ENCODE peak calls at places on chromosomes 11 and 22, in four cellular contexts. D is IMR-90, V is trophoblast cell, E is H9. L is an unnamed sample. For H3K9me3, the result is how much of the 10 kb centered on the place peaks cover.

GRCh38 chr22:41621099-41621910 is at the start of gene XRCC6:
- DNase-seq in D (peak), V (peak), E (peak), L (peak)

GRCh38 chr11:19905280-19905853 is 192.7 kb downstream of the NAV2 start:
- DNase-seq in D (peak), V (no peak), E (no peak), L (peak)

GRCh38 chr11:100752371-100753073 is 65.4 kb downstream of the ARHGAP42 start:
- DNase-seq in D (no peak), V (no peak), E (no peak), L (no peak)

GRCh38 chr22:31595271-31595670 is 66.7 kb downstream of the PISD start:
- DNase-seq in D (no peak), V (no peak), E (no peak), L (no peak)

GRCh38 chr11:12141283-12141682 is 30.9 kb downstream of the MICAL2 start:
- DNase-seq in D (no peak), V (no peak), E (no peak), L (no peak)

GRCh38 chr22:20514658-20515406 is 7.4 kb downstream of the MED15 start:
- DNase-seq in D (peak), V (peak), E (no peak), L (peak)

GRCh38 chr22:46828323-46829139 is 66.1 kb downstream of the TBC1D22A start:
- DNase-seq in D (no peak), V (no peak), E (no peak), L (peak)

GRCh38 chr11:11044137-11044855 is 186.4 kb upstream of the ZBED5 start:
- DNase-seq in D (no peak), V (no peak), E (no peak), L (no peak)

GRCh38 chr22:49307870-49308269 is 519.8 kb downstream of the BRD1 start:
- DNase-seq in D (no peak), V (no peak), E (peak), L (no peak)

GRCh38 chr11:57290288-57290687 is 34.5 kb downstream of the TNKS1BP1 start:
- DNase-seq in D (peak), V (no peak), E (no peak), L (peak)

GRCh38 chr11:123483465-123483864 is 53.4 kb downstream of the GRAMD1B start:
- DNase-seq in D (no peak), V (no peak), E (no peak), L (no peak)

DNA sequence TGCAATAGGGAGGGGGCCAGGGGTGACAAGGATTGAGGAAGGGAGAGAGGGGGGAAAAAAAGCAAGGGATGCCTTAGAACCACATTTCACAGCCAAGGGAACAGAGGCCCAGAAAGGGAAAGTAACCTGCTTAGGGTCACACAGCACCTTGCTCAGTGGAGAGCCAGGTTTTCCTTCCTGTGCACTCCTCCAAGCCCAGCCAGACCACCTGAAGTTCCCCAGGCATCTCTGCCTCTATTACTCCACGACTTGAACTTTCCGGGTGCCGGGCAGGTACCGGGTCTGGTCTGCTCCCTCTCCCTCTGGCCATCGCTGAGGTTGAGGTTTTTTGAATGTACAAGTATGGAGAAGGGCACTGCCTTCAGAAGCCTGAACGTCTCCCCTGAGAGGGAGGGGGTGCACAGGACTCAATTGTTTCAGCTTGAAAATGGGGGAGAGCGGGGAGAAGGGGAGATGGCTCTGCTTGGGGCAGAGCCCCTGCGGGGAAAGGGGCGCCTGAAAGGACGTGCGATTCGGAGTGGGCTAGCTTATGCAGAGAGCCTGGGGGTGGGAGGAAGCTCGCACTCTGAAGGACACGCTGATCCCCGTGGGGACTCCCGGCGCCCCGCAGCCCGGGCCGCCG is 516 bp upstream of the SERPINH1 start:
- DNase-seq in D (no peak), V (no peak), E (peak), L (no peak)
- H3K4ac ChIP-seq in D (peak), V (peak), E (no peak), L (peak)

DNA sequence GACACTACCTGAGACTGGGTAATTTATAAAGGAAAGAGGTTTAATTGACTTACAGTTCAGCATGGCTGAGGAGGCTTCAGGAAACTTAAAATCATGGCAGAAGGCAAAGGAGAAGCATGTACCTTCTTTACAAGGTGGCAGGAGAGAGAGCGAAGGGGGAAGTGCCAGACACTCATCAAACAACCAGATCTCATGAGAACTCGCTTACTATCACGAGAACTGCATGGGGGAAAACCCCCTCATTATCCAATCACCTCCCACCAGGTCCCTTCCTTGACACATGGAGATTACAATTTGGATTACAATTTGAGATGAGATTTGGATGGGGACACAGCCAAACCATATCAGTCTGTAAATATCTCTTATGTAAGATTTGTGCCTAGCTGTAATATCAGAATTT is 50.9 kb upstream of the ATXN10 start:
- DNase-seq in D (no peak), V (no peak), E (no peak), L (no peak)
- H3K9me3 ChIP-seq in D (under half), V (under half), E (under half), L (under half)

DNA sequence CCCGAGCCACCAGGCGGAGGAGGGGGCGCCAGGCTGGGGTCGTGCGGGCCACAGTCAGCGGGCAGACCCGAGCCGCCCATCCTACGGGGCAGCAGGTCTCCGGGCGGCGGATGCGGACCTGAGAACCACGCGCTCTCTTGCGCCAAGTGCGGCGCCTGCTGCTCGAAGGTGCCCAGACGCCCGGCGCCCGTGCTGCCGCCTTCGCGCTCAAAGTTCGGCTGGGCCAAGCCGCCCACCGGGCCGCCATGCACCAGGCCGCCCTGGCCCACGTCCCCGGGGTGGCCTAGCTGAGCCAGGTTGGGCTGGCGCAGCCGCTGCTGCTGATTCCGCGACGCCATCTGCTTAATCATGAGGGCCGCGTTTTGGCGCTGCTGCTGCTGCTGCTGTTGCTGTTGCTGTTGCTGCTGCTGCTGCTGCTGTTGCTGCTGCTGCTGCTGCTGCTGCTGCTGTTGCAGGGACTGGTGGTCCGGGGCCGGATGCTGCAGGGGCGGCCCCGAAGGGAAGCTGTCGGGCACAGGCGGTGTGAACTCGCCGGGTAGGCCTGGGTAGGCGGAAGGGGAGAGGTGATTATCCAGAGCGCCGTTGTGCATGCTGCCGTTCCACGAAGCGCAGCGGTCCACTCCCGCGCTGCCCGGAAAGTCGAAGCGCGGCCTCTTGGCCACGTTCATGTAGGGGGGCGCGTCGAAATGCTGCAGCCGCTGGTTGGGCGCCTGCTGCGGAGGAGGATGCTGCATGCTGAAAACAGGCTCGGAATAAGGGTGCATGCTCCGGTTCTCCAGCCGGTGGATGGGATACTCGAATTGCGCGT is 2.8 kb downstream of the MN1 start:
- DNase-seq in D (no peak), V (no peak), E (peak), L (peak)
- H3K23ac ChIP-seq in D (no peak), V (no peak), E (no peak), L (no peak)

GRCh38 chr11:2916114-2916891 is 12.9 kb downstream of the PHLDA2 start:
- DNase-seq in D (no peak), V (no peak), E (no peak), L (no peak)

GRCh38 chr11:2917842-2918490 is 11.3 kb downstream of the PHLDA2 start:
- DNase-seq in D (no peak), V (no peak), E (no peak), L (no peak)

GRCh38 chr11:2919188-2919587 is 10.0 kb downstream of the PHLDA2 start:
- DNase-seq in D (no peak), V (no peak), E (no peak), L (no peak)

GRCh38 chr11:2915473-2915872 is 13.7 kb downstream of the PHLDA2 start:
- DNase-seq in D (no peak), V (no peak), E (no peak), L (no peak)

DNA sequence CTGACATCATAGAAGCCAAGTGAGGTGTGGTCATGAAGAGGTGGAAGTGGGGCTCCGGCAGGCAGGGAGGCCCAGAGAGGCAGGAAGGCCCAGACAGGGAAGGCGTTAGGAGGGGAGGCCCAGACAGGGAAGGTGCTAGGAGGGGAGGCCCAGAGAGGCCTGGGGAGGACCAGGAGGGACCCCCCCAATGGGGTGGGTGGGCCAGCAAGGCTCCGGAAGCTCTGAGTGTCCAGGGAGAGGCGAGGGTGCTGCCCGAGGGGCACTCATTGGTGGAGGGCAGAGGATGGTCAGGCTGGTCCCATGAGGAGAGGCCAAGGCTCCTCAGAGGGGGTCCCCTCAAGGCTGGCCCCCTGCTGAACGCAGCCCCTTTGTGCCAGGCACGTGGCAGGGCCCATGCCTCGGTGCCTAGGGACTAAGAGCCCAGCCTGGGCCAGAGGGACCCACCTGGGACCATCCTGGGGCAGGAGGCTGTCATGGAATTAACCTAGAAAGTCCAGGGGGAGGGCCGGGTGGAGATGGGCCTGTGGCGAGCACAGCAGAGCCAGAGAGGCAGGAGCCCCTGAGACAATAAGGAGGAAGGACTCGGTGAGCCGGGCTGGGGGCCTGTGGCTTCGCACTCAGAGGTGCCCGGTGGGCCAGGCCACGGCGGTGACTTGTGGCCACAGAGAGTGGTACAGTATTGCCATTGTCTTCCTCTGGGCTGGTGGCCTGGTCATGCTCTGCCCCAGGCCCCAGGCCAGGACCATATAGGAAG is 12.2 kb downstream of the PHLDA2 start:
- DNase-seq in D (no peak), V (no peak), E (no peak), L (no peak)
- H3K4ac ChIP-seq in D (no peak), V (no peak), E (no peak), L (no peak)

GRCh38 chr11:109775686-109776085 is 317.5 kb upstream of the ZC3H12C start:
- DNase-seq in D (no peak), V (no peak), E (no peak), L (no peak)
- H3K9me3 ChIP-seq in D (under half), V (under half), E (under half), L (under half)

L was measured in mesenchymal stem cell.